ENCODE peak calls at places on chromosomes 6 and 20, in five cellular contexts. One of them, this sample, is unnamed.

GRCh38 chr6:11972806-11973205 is 39.3 kb upstream of the HIVEP1 start:
- DNase-seq in GM12865: no peak
- DNase-seq in retina: no peak
- DNase-seq in HTR-8/SVneo: no peak
- DNase-seq in stimulated activated naive CD4-positive, alpha-beta T cell treated with Interleukin-2 at 50 U/mL for 16 hours: no peak
- DNase-seq in this sample: no peak

GRCh38 chr6:143357152-143357551 is 93.3 kb downstream of the ADAT2 start:
- DNase-seq in GM12865: no peak
- DNase-seq in HTR-8/SVneo: no peak
- DNase-seq in stimulated activated naive CD4-positive, alpha-beta T cell treated with Interleukin-2 at 50 U/mL for 16 hours: no peak
- DNase-seq in retina: no peak
- DNase-seq in this sample: no peak

GRCh38 chr20:1330075-1330830 is 1.3 kb upstream of the SDCBP2 start:
- DNase-seq in GM12865: peak
- DNase-seq in stimulated activated naive CD4-positive, alpha-beta T cell treated with Interleukin-2 at 50 U/mL for 16 hours: no peak
- DNase-seq in retina: no peak
- DNase-seq in HTR-8/SVneo: no peak
- DNase-seq in this sample: peak

GRCh38 chr6:138162104-138162946 is 586 bp downstream of the ARFGEF3 start:
- DNase-seq in GM12865: no peak
- DNase-seq in HTR-8/SVneo: no peak
- DNase-seq in retina: peak
- DNase-seq in stimulated activated naive CD4-positive, alpha-beta T cell treated with Interleukin-2 at 50 U/mL for 16 hours: no peak
- DNase-seq in this sample: no peak

GRCh38 chr6:33692078-33692759 is 19.3 kb downstream of the UQCC2 start:
- DNase-seq in stimulated activated naive CD4-positive, alpha-beta T cell treated with Interleukin-2 at 50 U/mL for 16 hours: no peak
- DNase-seq in retina: no peak
- DNase-seq in HTR-8/SVneo: no peak
- DNase-seq in GM12865: no peak
- DNase-seq in this sample: no peak

GRCh38 chr20:23244207-23244915 is 106.2 kb upstream of the NXT1 start:
- DNase-seq in HTR-8/SVneo: no peak
- DNase-seq in retina: no peak
- DNase-seq in stimulated activated naive CD4-positive, alpha-beta T cell treated with Interleukin-2 at 50 U/mL for 16 hours: no peak
- DNase-seq in GM12865: no peak
- DNase-seq in this sample: peak

GRCh38 chr20:46635514-46636091 is 15.7 kb downstream of the SLC13A3 start:
- DNase-seq in stimulated activated naive CD4-positive, alpha-beta T cell treated with Interleukin-2 at 50 U/mL for 16 hours: no peak
- DNase-seq in retina: no peak
- DNase-seq in GM12865: no peak
- DNase-seq in HTR-8/SVneo: no peak
- DNase-seq in this sample: no peak

GRCh38 chr20:59939879-59940128 is 301 bp downstream of the PPP1R3D start:
- DNase-seq in HTR-8/SVneo: peak
- DNase-seq in retina: no peak
- DNase-seq in stimulated activated naive CD4-positive, alpha-beta T cell treated with Interleukin-2 at 50 U/mL for 16 hours: no peak
- DNase-seq in GM12865: peak
- DNase-seq in this sample: no peak

GRCh38 chr6:23435798-23436197 is 690.2 kb upstream of the NRSN1 start:
- DNase-seq in GM12865: no peak
- DNase-seq in retina: no peak
- DNase-seq in HTR-8/SVneo: no peak
- DNase-seq in stimulated activated naive CD4-positive, alpha-beta T cell treated with Interleukin-2 at 50 U/mL for 16 hours: no peak
- DNase-seq in this sample: no peak

GRCh38 chr6:137210903-137211302 is 8.3 kb downstream of the IFNGR1 start:
- DNase-seq in retina: no peak
- DNase-seq in GM12865: no peak
- DNase-seq in HTR-8/SVneo: no peak
- DNase-seq in stimulated activated naive CD4-positive, alpha-beta T cell treated with Interleukin-2 at 50 U/mL for 16 hours: no peak
- DNase-seq in this sample: no peak

GRCh38 chr20:47196091-47197081 is 160.1 kb downstream of the ZMYND8 start:
- DNase-seq in GM12865: peak
- DNase-seq in stimulated activated naive CD4-positive, alpha-beta T cell treated with Interleukin-2 at 50 U/mL for 16 hours: peak
- DNase-seq in HTR-8/SVneo: peak
- DNase-seq in retina: peak
- DNase-seq in this sample: peak

GRCh38 chr6:26330835-26331808 is 33.9 kb upstream of the BTN3A2 start:
- DNase-seq in stimulated activated naive CD4-positive, alpha-beta T cell treated with Interleukin-2 at 50 U/mL for 16 hours: no peak
- DNase-seq in HTR-8/SVneo: no peak
- DNase-seq in GM12865: peak
- DNase-seq in retina: peak
- DNase-seq in this sample: peak